ENCODE peak calls at places on chromosomes 12 and 14, in five cellular contexts. D, M, Y, I and O are unnamed samples.

GRCh38 chr12:1931642-1932041 is 13.2 kb upstream of the CACNA2D4 start:
- DNase-seq in D (no peak), M (no peak), Y (no peak), I (no peak), O (no peak)

GRCh38 chr14:95183082-95183481 is 25.8 kb upstream of the DICER1 start:
- DNase-seq in D (no peak), M (no peak), Y (no peak), I (no peak), O (no peak)

GRCh38 chr12:120835657-120836056 is 68.5 kb downstream of the SPPL3 start:
- DNase-seq in D (no peak), M (no peak), Y (no peak), I (no peak), O (no peak)

GRCh38 chr12:120376009-120376408 is 7.0 kb upstream of the MSI1 start:
- DNase-seq in D (no peak), M (no peak), Y (no peak), I (no peak), O (no peak)

GRCh38 chr14:90677484-90678045 is 138.7 kb downstream of the TTC7B start:
- DNase-seq in D (no peak), M (peak), Y (no peak), I (no peak), O (no peak)

GRCh38 chr14:85437143-85437542 is 92.8 kb upstream of the FLRT2 start:
- DNase-seq in D (no peak), M (no peak), Y (no peak), I (no peak), O (no peak)

GRCh38 chr12:123063535-123063934 is 83.1 kb downstream of the ARL6IP4 start:
- DNase-seq in D (no peak), M (no peak), Y (no peak), I (peak), O (no peak)

GRCh38 chr14:93078830-93079229 is 36.9 kb downstream of the ITPK1 start:
- DNase-seq in D (no peak), M (no peak), Y (no peak), I (no peak), O (no peak)

GRCh38 chr12:32087301-32087700 is 19.3 kb upstream of the BICD1 start:
- DNase-seq in D (no peak), M (no peak), Y (no peak), I (no peak), O (no peak)

GRCh38 chr12:116015525-116015924 is 262.0 kb downstream of the MED13L start:
- DNase-seq in D (no peak), M (no peak), Y (no peak), I (peak), O (no peak)